ENCODE peak calls at places on chromosomes 4 and X, in seven cellular contexts. One of them, this sample, is unnamed.

GRCh38 chr4:116926631-116927295 is 158.6 kb downstream of the TRAM1L1 start:
- DNase-seq in activated CD4-positive, alpha-beta memory T cell treated with anti-CD3 and anti-CD28 coated beads for 36 hours: no peak
- DNase-seq in fibroblast of lung: no peak
- DNase-seq in retina: no peak
- DNase-seq in pancreas: no peak
- DNase-seq in ELR: no peak
- DNase-seq in ACHN: no peak
- DNase-seq in this sample: no peak

GRCh38 chr4:54586343-54586953 is 71.3 kb upstream of the KIT start:
- DNase-seq in retina: no peak
- DNase-seq in pancreas: no peak
- DNase-seq in fibroblast of lung: peak
- DNase-seq in ELR: peak
- DNase-seq in ACHN: no peak
- DNase-seq in activated CD4-positive, alpha-beta memory T cell treated with anti-CD3 and anti-CD28 coated beads for 36 hours: no peak
- DNase-seq in this sample: peak

GRCh38 chr4:2009651-2010233 is 968 bp upstream of the NELFA start:
- DNase-seq in ACHN: peak
- DNase-seq in retina: no peak
- DNase-seq in ELR: peak
- DNase-seq in fibroblast of lung: peak
- DNase-seq in pancreas: peak
- DNase-seq in activated CD4-positive, alpha-beta memory T cell treated with anti-CD3 and anti-CD28 coated beads for 36 hours: peak
- DNase-seq in this sample: peak

GRCh38 chr4:165299399-165300060 is 27.9 kb upstream of the MSMO1 start:
- DNase-seq in pancreas: no peak
- DNase-seq in ACHN: no peak
- DNase-seq in retina: no peak
- DNase-seq in fibroblast of lung: no peak
- DNase-seq in activated CD4-positive, alpha-beta memory T cell treated with anti-CD3 and anti-CD28 coated beads for 36 hours: no peak
- DNase-seq in ELR: no peak
- DNase-seq in this sample: no peak

GRCh38 chr4:152628128-152628527 is 51.7 kb downstream of the TMEM154 start:
- DNase-seq in ACHN: no peak
- DNase-seq in fibroblast of lung: peak
- DNase-seq in retina: no peak
- DNase-seq in activated CD4-positive, alpha-beta memory T cell treated with anti-CD3 and anti-CD28 coated beads for 36 hours: no peak
- DNase-seq in pancreas: no peak
- DNase-seq in ELR: no peak
- DNase-seq in this sample: no peak

GRCh38 chrX:74232859-74233258 is 71.1 kb upstream of the ZCCHC13 start:
- DNase-seq in retina: no peak
- DNase-seq in pancreas: no peak
- DNase-seq in ACHN: peak
- DNase-seq in ELR: peak
- DNase-seq in fibroblast of lung: peak
- DNase-seq in activated CD4-positive, alpha-beta memory T cell treated with anti-CD3 and anti-CD28 coated beads for 36 hours: no peak
- DNase-seq in this sample: peak

GRCh38 chr4:86935499-86935832 is 655 bp downstream of the AFF1 start:
- DNase-seq in ELR: no peak
- DNase-seq in pancreas: no peak
- DNase-seq in retina: no peak
- DNase-seq in activated CD4-positive, alpha-beta memory T cell treated with anti-CD3 and anti-CD28 coated beads for 36 hours: peak
- DNase-seq in fibroblast of lung: no peak
- DNase-seq in ACHN: no peak
- DNase-seq in this sample: no peak

GRCh38 chr4:181106410-181106809 is 1136.8 kb upstream of the TENM3 start:
- DNase-seq in retina: no peak
- DNase-seq in pancreas: no peak
- DNase-seq in fibroblast of lung: no peak
- DNase-seq in ELR: no peak
- DNase-seq in activated CD4-positive, alpha-beta memory T cell treated with anti-CD3 and anti-CD28 coated beads for 36 hours: no peak
- DNase-seq in ACHN: no peak
- DNase-seq in this sample: no peak

GRCh38 chr4:151745727-151746231 is 15.0 kb downstream of the GATB start:
- DNase-seq in ACHN: no peak
- DNase-seq in activated CD4-positive, alpha-beta memory T cell treated with anti-CD3 and anti-CD28 coated beads for 36 hours: no peak
- DNase-seq in pancreas: no peak
- DNase-seq in ELR: peak
- DNase-seq in fibroblast of lung: peak
- DNase-seq in retina: peak
- DNase-seq in this sample: peak

GRCh38 chr4:150067859-150068258 is 10.4 kb upstream of the DCLK2 start:
- DNase-seq in retina: no peak
- DNase-seq in pancreas: no peak
- DNase-seq in ACHN: no peak
- DNase-seq in fibroblast of lung: no peak
- DNase-seq in ELR: no peak
- DNase-seq in activated CD4-positive, alpha-beta memory T cell treated with anti-CD3 and anti-CD28 coated beads for 36 hours: no peak
- DNase-seq in this sample: no peak

GRCh38 chrX:109472939-109473713 is 8.8 kb downstream of the GUCY2F start:
- DNase-seq in retina: no peak
- DNase-seq in ELR: peak
- DNase-seq in ACHN: peak
- DNase-seq in pancreas: no peak
- DNase-seq in activated CD4-positive, alpha-beta memory T cell treated with anti-CD3 and anti-CD28 coated beads for 36 hours: peak
- DNase-seq in fibroblast of lung: peak
- DNase-seq in this sample: peak

GRCh38 chr4:52545099-52546069 is 113.7 kb downstream of the USP46 start:
- DNase-seq in ACHN: peak
- DNase-seq in pancreas: peak
- DNase-seq in fibroblast of lung: peak
- DNase-seq in retina: peak
- DNase-seq in ELR: peak
- DNase-seq in activated CD4-positive, alpha-beta memory T cell treated with anti-CD3 and anti-CD28 coated beads for 36 hours: peak
- DNase-seq in this sample: peak

GRCh38 chrX:72060196-72060974 is 71.3 kb downstream of the RTL5 start:
- DNase-seq in pancreas: no peak
- DNase-seq in activated CD4-positive, alpha-beta memory T cell treated with anti-CD3 and anti-CD28 coated beads for 36 hours: no peak
- DNase-seq in retina: peak
- DNase-seq in fibroblast of lung: no peak
- DNase-seq in ACHN: no peak
- DNase-seq in ELR: no peak
- DNase-seq in this sample: no peak

GRCh38 chr4:126799471-126799870 is 833.3 kb upstream of the INTU start:
- DNase-seq in pancreas: no peak
- DNase-seq in activated CD4-positive, alpha-beta memory T cell treated with anti-CD3 and anti-CD28 coated beads for 36 hours: no peak
- DNase-seq in ACHN: no peak
- DNase-seq in ELR: no peak
- DNase-seq in fibroblast of lung: no peak
- DNase-seq in retina: no peak
- DNase-seq in this sample: no peak

GRCh38 chr4:3781193-3781886 is 15.2 kb downstream of the ADRA2C start:
- DNase-seq in fibroblast of lung: no peak
- DNase-seq in pancreas: no peak
- DNase-seq in activated CD4-positive, alpha-beta memory T cell treated with anti-CD3 and anti-CD28 coated beads for 36 hours: no peak
- DNase-seq in ELR: peak
- DNase-seq in ACHN: no peak
- DNase-seq in retina: no peak
- DNase-seq in this sample: no peak

GRCh38 chrX:53481093-53481492 is 46.9 kb upstream of the HSD17B10 start:
- DNase-seq in activated CD4-positive, alpha-beta memory T cell treated with anti-CD3 and anti-CD28 coated beads for 36 hours: peak
- DNase-seq in retina: no peak
- DNase-seq in ACHN: peak
- DNase-seq in ELR: peak
- DNase-seq in fibroblast of lung: no peak
- DNase-seq in pancreas: no peak
- DNase-seq in this sample: peak

GRCh38 chr4:4712800-4713528 is 146.5 kb upstream of the MSX1 start:
- DNase-seq in ELR: no peak
- DNase-seq in ACHN: no peak
- DNase-seq in fibroblast of lung: no peak
- DNase-seq in pancreas: no peak
- DNase-seq in retina: no peak
- DNase-seq in activated CD4-positive, alpha-beta memory T cell treated with anti-CD3 and anti-CD28 coated beads for 36 hours: no peak
- DNase-seq in this sample: no peak

GRCh38 chr4:159070742-159071141 is 32.1 kb upstream of the RAPGEF2 start:
- DNase-seq in ELR: peak
- DNase-seq in activated CD4-positive, alpha-beta memory T cell treated with anti-CD3 and anti-CD28 coated beads for 36 hours: no peak
- DNase-seq in fibroblast of lung: peak
- DNase-seq in retina: peak
- DNase-seq in ACHN: no peak
- DNase-seq in pancreas: no peak
- DNase-seq in this sample: peak

GRCh38 chr4:25913056-25913850 is 767 bp upstream of the SMIM20 start:
- DNase-seq in ACHN: peak
- DNase-seq in fibroblast of lung: no peak
- DNase-seq in activated CD4-positive, alpha-beta memory T cell treated with anti-CD3 and anti-CD28 coated beads for 36 hours: peak
- DNase-seq in pancreas: peak
- DNase-seq in retina: no peak
- DNase-seq in ELR: no peak
- DNase-seq in this sample: no peak

GRCh38 chr4:1204286-1204827 is 32.0 kb upstream of the SPON2 start:
- DNase-seq in activated CD4-positive, alpha-beta memory T cell treated with anti-CD3 and anti-CD28 coated beads for 36 hours: peak
- DNase-seq in pancreas: no peak
- DNase-seq in retina: no peak
- DNase-seq in ELR: no peak
- DNase-seq in ACHN: no peak
- DNase-seq in fibroblast of lung: no peak
- DNase-seq in this sample: no peak

GRCh38 chrX:47629419-47630210 is at the start of gene CFP:
- DNase-seq in retina: no peak
- DNase-seq in activated CD4-positive, alpha-beta memory T cell treated with anti-CD3 and anti-CD28 coated beads for 36 hours: peak
- DNase-seq in ACHN: no peak
- DNase-seq in pancreas: no peak
- DNase-seq in ELR: no peak
- DNase-seq in fibroblast of lung: no peak
- DNase-seq in this sample: no peak

GRCh38 chrX:68929332-68930150 is 100.7 kb downstream of the EFNB1 start:
- DNase-seq in retina: no peak
- DNase-seq in pancreas: no peak
- DNase-seq in ACHN: peak
- DNase-seq in ELR: peak
- DNase-seq in activated CD4-positive, alpha-beta memory T cell treated with anti-CD3 and anti-CD28 coated beads for 36 hours: no peak
- DNase-seq in fibroblast of lung: peak
- DNase-seq in this sample: peak

GRCh38 chr4:158259955-158260575 is 49.8 kb downstream of the TMEM144 start:
- DNase-seq in ELR: peak
- DNase-seq in pancreas: no peak
- DNase-seq in fibroblast of lung: peak
- DNase-seq in ACHN: peak
- DNase-seq in retina: peak
- DNase-seq in activated CD4-positive, alpha-beta memory T cell treated with anti-CD3 and anti-CD28 coated beads for 36 hours: no peak
- DNase-seq in this sample: peak

GRCh38 chr4:94486372-94486801 is 34.6 kb downstream of the PDLIM5 start:
- DNase-seq in ACHN: no peak
- DNase-seq in ELR: peak
- DNase-seq in retina: no peak
- DNase-seq in activated CD4-positive, alpha-beta memory T cell treated with anti-CD3 and anti-CD28 coated beads for 36 hours: no peak
- DNase-seq in pancreas: no peak
- DNase-seq in fibroblast of lung: peak
- DNase-seq in this sample: peak

GRCh38 chrX:39158801-39159657 is 357.8 kb downstream of the MID1IP1 start:
- DNase-seq in ELR: peak
- DNase-seq in fibroblast of lung: peak
- DNase-seq in activated CD4-positive, alpha-beta memory T cell treated with anti-CD3 and anti-CD28 coated beads for 36 hours: no peak
- DNase-seq in pancreas: no peak
- DNase-seq in ACHN: no peak
- DNase-seq in retina: peak
- DNase-seq in this sample: peak

GRCh38 chr4:69984030-69984443 is 11.7 kb upstream of the STATH start:
- DNase-seq in ELR: no peak
- DNase-seq in retina: peak
- DNase-seq in fibroblast of lung: peak
- DNase-seq in pancreas: peak
- DNase-seq in ACHN: no peak
- DNase-seq in activated CD4-positive, alpha-beta memory T cell treated with anti-CD3 and anti-CD28 coated beads for 36 hours: no peak
- DNase-seq in this sample: peak

GRCh38 chr4:105140684-105141490 is 5.8 kb upstream of the TET2 start:
- DNase-seq in ELR: peak
- DNase-seq in ACHN: peak
- DNase-seq in pancreas: no peak
- DNase-seq in fibroblast of lung: no peak
- DNase-seq in retina: peak
- DNase-seq in activated CD4-positive, alpha-beta memory T cell treated with anti-CD3 and anti-CD28 coated beads for 36 hours: peak
- DNase-seq in this sample: peak

GRCh38 chr4:21749936-21750335 is 198.6 kb downstream of the KCNIP4 start:
- DNase-seq in pancreas: no peak
- DNase-seq in activated CD4-positive, alpha-beta memory T cell treated with anti-CD3 and anti-CD28 coated beads for 36 hours: no peak
- DNase-seq in ACHN: no peak
- DNase-seq in ELR: no peak
- DNase-seq in fibroblast of lung: no peak
- DNase-seq in retina: no peak
- DNase-seq in this sample: no peak

GRCh38 chr4:186789671-186790070 is 66.0 kb upstream of the FAT1 start:
- DNase-seq in ACHN: no peak
- DNase-seq in activated CD4-positive, alpha-beta memory T cell treated with anti-CD3 and anti-CD28 coated beads for 36 hours: no peak
- DNase-seq in pancreas: no peak
- DNase-seq in fibroblast of lung: peak
- DNase-seq in retina: no peak
- DNase-seq in ELR: no peak
- DNase-seq in this sample: no peak

GRCh38 chr4:7673111-7673510 is 238.4 kb upstream of the PSAPL1 start:
- DNase-seq in ELR: no peak
- DNase-seq in pancreas: no peak
- DNase-seq in ACHN: no peak
- DNase-seq in activated CD4-positive, alpha-beta memory T cell treated with anti-CD3 and anti-CD28 coated beads for 36 hours: no peak
- DNase-seq in retina: no peak
- DNase-seq in fibroblast of lung: no peak
- DNase-seq in this sample: no peak

GRCh38 chrX:1093112-1093511 is 119.3 kb downstream of the CRLF2 start:
- DNase-seq in ELR: no peak
- DNase-seq in pancreas: no peak
- DNase-seq in ACHN: no peak
- DNase-seq in fibroblast of lung: no peak
- DNase-seq in activated CD4-positive, alpha-beta memory T cell treated with anti-CD3 and anti-CD28 coated beads for 36 hours: peak
- DNase-seq in retina: no peak
- DNase-seq in this sample: no peak

GRCh38 chrX:9911479-9911878 is 55.7 kb upstream of the CLDN34 start:
- DNase-seq in ACHN: no peak
- DNase-seq in retina: peak
- DNase-seq in pancreas: no peak
- DNase-seq in fibroblast of lung: peak
- DNase-seq in ELR: peak
- DNase-seq in activated CD4-positive, alpha-beta memory T cell treated with anti-CD3 and anti-CD28 coated beads for 36 hours: no peak
- DNase-seq in this sample: peak

GRCh38 chrX:115234220-115234557 is 293 bp upstream of the LRCH2 start:
- DNase-seq in ELR: no peak
- DNase-seq in retina: peak
- DNase-seq in pancreas: no peak
- DNase-seq in fibroblast of lung: peak
- DNase-seq in activated CD4-positive, alpha-beta memory T cell treated with anti-CD3 and anti-CD28 coated beads for 36 hours: no peak
- DNase-seq in ACHN: no peak
- DNase-seq in this sample: no peak

GRCh38 chr4:163556169-163556568 is 61.7 kb downstream of the TMA16 start:
- DNase-seq in ACHN: peak
- DNase-seq in fibroblast of lung: no peak
- DNase-seq in ELR: peak
- DNase-seq in activated CD4-positive, alpha-beta memory T cell treated with anti-CD3 and anti-CD28 coated beads for 36 hours: no peak
- DNase-seq in retina: no peak
- DNase-seq in pancreas: no peak
- DNase-seq in this sample: peak

This sample was measured in PC-3.